ENCODE peak calls at places on chromosomes 5 and 9, in nine cellular contexts. H is NCI-H345, L is immature natural killer cell, N is anterior cingulate cortex, F is hypothalamus, S is T-helper 17 cell, P is lower lobe of right lung, W is ELR, B is coronary artery. R is an unnamed sample.

GRCh38 chr9:99336531-99336930 is 114.4 kb downstream of the SEC61B start:
- DNase-seq in S (no peak), N (no peak), H (no peak), L (no peak), B (no peak), P (no peak), W (no peak), F (no peak), R (no peak)

GRCh38 chr9:124617477-124618141 is 110.4 kb upstream of the NR5A1 start:
- DNase-seq in W (peak), H (peak), P (peak), B (no peak), L (peak), F (peak), N (peak), S (peak), R (peak)

GRCh38 chr5:82719368-82719767 is 357.8 kb downstream of the TMEM167A start:
- DNase-seq in N (no peak), F (no peak), B (no peak), L (no peak), W (no peak), S (no peak), P (no peak), H (no peak), R (no peak)

GRCh38 chr5:60340965-60341471 is 358.9 kb downstream of the DEPDC1B start:
- DNase-seq in L (no peak), P (no peak), F (no peak), B (no peak), S (no peak), N (no peak), W (no peak), H (no peak), R (no peak)

GRCh38 chr9:134945509-134946275 is 28.0 kb upstream of the FCN1 start:
- DNase-seq in L (no peak), F (no peak), N (no peak), S (no peak), W (no peak), P (no peak), B (no peak), H (no peak), R (no peak)

GRCh38 chr5:39896104-39896503 is 471.3 kb upstream of the DAB2 start:
- DNase-seq in H (no peak), P (no peak), W (no peak), B (no peak), N (no peak), L (no peak), S (no peak), F (no peak), R (no peak)

GRCh38 chr9:100052375-100052774 is 46.4 kb downstream of the ERP44 start:
- DNase-seq in L (no peak), S (no peak), F (no peak), H (no peak), B (no peak), N (no peak), W (no peak), P (no peak), R (no peak)

GRCh38 chr5:79505138-79505537 is 8.8 kb downstream of the HOMER1 start:
- DNase-seq in W (no peak), S (no peak), N (no peak), P (no peak), L (no peak), F (no peak), H (no peak), B (no peak), R (no peak)

GRCh38 chr5:67963789-67964519 is 251.6 kb upstream of the PIK3R1 start:
- DNase-seq in H (no peak), W (no peak), L (no peak), S (no peak), N (no peak), F (no peak), B (no peak), P (no peak), R (no peak)

GRCh38 chr9:126621056-126621918 is 7.6 kb downstream of the LMX1B start:
- DNase-seq in F (no peak), S (no peak), N (no peak), H (no peak), P (no peak), B (no peak), L (no peak), W (no peak), R (no peak)

GRCh38 chr5:57316798-57317327 is 143.0 kb downstream of the GPBP1 start:
- DNase-seq in P (no peak), B (no peak), F (no peak), S (no peak), W (peak), H (no peak), L (peak), N (no peak), R (no peak)

GRCh38 chr5:42951847-42952411 is 88.2 kb downstream of the ANXA2R start:
- DNase-seq in W (no peak), P (peak), H (peak), N (no peak), F (no peak), B (no peak), S (peak), L (peak), R (peak)

GRCh38 chr5:123176938-123177275 is 87.9 kb downstream of the PRDM6 start:
- DNase-seq in W (no peak), P (no peak), H (no peak), N (no peak), L (no peak), S (no peak), F (no peak), B (no peak), R (no peak)

GRCh38 chr5:4855048-4855447 is 285.1 kb upstream of the ADAMTS16 start:
- DNase-seq in F (no peak), P (no peak), S (no peak), W (no peak), H (no peak), B (no peak), L (no peak), N (no peak), R (no peak)